ENCODE peak calls at places on chromosomes 1 and 21, in six cellular contexts. One of them, this sample, is unnamed.

GRCh38 chr1:205258313-205259176 is 30.8 kb downstream of the TMCC2 start:
- DNase-seq in EL: peak
- DNase-seq in Caco-2: no peak
- DNase-seq in T47D: no peak
- DNase-seq in adipocyte: peak
- DNase-seq in stimulated activated naive CD8-positive, alpha-beta T cell treated with anti-CD3 and anti-CD28 coated beads, Interleukin-15, Interleukin-2, amounts not matched to agents 100 U/mL and 50 U/mL, for 24 hours: no peak
- DNase-seq in this sample: no peak

GRCh38 chr1:182301467-182302198 is 90.0 kb downstream of the GLUL start:
- DNase-seq in EL: no peak
- DNase-seq in Caco-2: peak
- DNase-seq in T47D: no peak
- DNase-seq in adipocyte: peak
- DNase-seq in stimulated activated naive CD8-positive, alpha-beta T cell treated with anti-CD3 and anti-CD28 coated beads, Interleukin-15, Interleukin-2, amounts not matched to agents 100 U/mL and 50 U/mL, for 24 hours: peak
- DNase-seq in this sample: no peak

GRCh38 chr21:27582946-27583270 is 616.0 kb upstream of the ADAMTS5 start:
- DNase-seq in EL: no peak
- DNase-seq in Caco-2: no peak
- DNase-seq in T47D: no peak
- DNase-seq in adipocyte: no peak
- DNase-seq in stimulated activated naive CD8-positive, alpha-beta T cell treated with anti-CD3 and anti-CD28 coated beads, Interleukin-15, Interleukin-2, amounts not matched to agents 100 U/mL and 50 U/mL, for 24 hours: no peak
- DNase-seq in this sample: no peak

GRCh38 chr1:116508984-116509980 is 61.5 kb downstream of the CD58 start:
- DNase-seq in EL: peak
- DNase-seq in Caco-2: no peak
- DNase-seq in T47D: no peak
- DNase-seq in adipocyte: peak
- DNase-seq in stimulated activated naive CD8-positive, alpha-beta T cell treated with anti-CD3 and anti-CD28 coated beads, Interleukin-15, Interleukin-2, amounts not matched to agents 100 U/mL and 50 U/mL, for 24 hours: peak
- DNase-seq in this sample: peak

GRCh38 chr21:44837537-44837936 is 19.7 kb upstream of the SUMO3 start:
- DNase-seq in EL: no peak
- DNase-seq in Caco-2: no peak
- DNase-seq in T47D: no peak
- DNase-seq in adipocyte: no peak
- DNase-seq in stimulated activated naive CD8-positive, alpha-beta T cell treated with anti-CD3 and anti-CD28 coated beads, Interleukin-15, Interleukin-2, amounts not matched to agents 100 U/mL and 50 U/mL, for 24 hours: no peak
- DNase-seq in this sample: no peak

GRCh38 chr21:29697555-29698193 is 242.1 kb downstream of the GRIK1 start:
- DNase-seq in EL: no peak
- DNase-seq in Caco-2: no peak
- DNase-seq in T47D: no peak
- DNase-seq in adipocyte: no peak
- DNase-seq in stimulated activated naive CD8-positive, alpha-beta T cell treated with anti-CD3 and anti-CD28 coated beads, Interleukin-15, Interleukin-2, amounts not matched to agents 100 U/mL and 50 U/mL, for 24 hours: no peak
- DNase-seq in this sample: no peak

GRCh38 chr1:81834921-81835698 is 34.4 kb downstream of the ADGRL2 start:
- DNase-seq in EL: peak
- DNase-seq in Caco-2: no peak
- DNase-seq in T47D: no peak
- DNase-seq in adipocyte: peak
- DNase-seq in stimulated activated naive CD8-positive, alpha-beta T cell treated with anti-CD3 and anti-CD28 coated beads, Interleukin-15, Interleukin-2, amounts not matched to agents 100 U/mL and 50 U/mL, for 24 hours: no peak
- DNase-seq in this sample: no peak

GRCh38 chr21:23401278-23401677 is 2206.0 kb downstream of the MRPL39 start:
- DNase-seq in EL: no peak
- DNase-seq in Caco-2: no peak
- DNase-seq in T47D: peak
- DNase-seq in adipocyte: no peak
- DNase-seq in stimulated activated naive CD8-positive, alpha-beta T cell treated with anti-CD3 and anti-CD28 coated beads, Interleukin-15, Interleukin-2, amounts not matched to agents 100 U/mL and 50 U/mL, for 24 hours: no peak
- DNase-seq in this sample: peak

GRCh38 chr1:208219098-208219658 is 25.0 kb downstream of the PLXNA2 start:
- DNase-seq in EL: no peak
- DNase-seq in Caco-2: no peak
- DNase-seq in T47D: no peak
- DNase-seq in adipocyte: no peak
- DNase-seq in stimulated activated naive CD8-positive, alpha-beta T cell treated with anti-CD3 and anti-CD28 coated beads, Interleukin-15, Interleukin-2, amounts not matched to agents 100 U/mL and 50 U/mL, for 24 hours: no peak
- DNase-seq in this sample: no peak

GRCh38 chr21:38267136-38267535 is 10.3 kb downstream of the KCNJ15 start:
- DNase-seq in EL: peak
- DNase-seq in Caco-2: no peak
- DNase-seq in T47D: no peak
- DNase-seq in adipocyte: no peak
- DNase-seq in stimulated activated naive CD8-positive, alpha-beta T cell treated with anti-CD3 and anti-CD28 coated beads, Interleukin-15, Interleukin-2, amounts not matched to agents 100 U/mL and 50 U/mL, for 24 hours: no peak
- DNase-seq in this sample: no peak

GRCh38 chr21:44421901-44422840 is 33.1 kb upstream of the LRRC3 start:
- DNase-seq in EL: no peak
- DNase-seq in Caco-2: peak
- DNase-seq in T47D: no peak
- DNase-seq in adipocyte: no peak
- DNase-seq in stimulated activated naive CD8-positive, alpha-beta T cell treated with anti-CD3 and anti-CD28 coated beads, Interleukin-15, Interleukin-2, amounts not matched to agents 100 U/mL and 50 U/mL, for 24 hours: peak
- DNase-seq in this sample: no peak

GRCh38 chr1:41558761-41559171 is 74.3 kb upstream of the EDN2 start:
- DNase-seq in EL: no peak
- DNase-seq in Caco-2: no peak
- DNase-seq in T47D: no peak
- DNase-seq in adipocyte: no peak
- DNase-seq in stimulated activated naive CD8-positive, alpha-beta T cell treated with anti-CD3 and anti-CD28 coated beads, Interleukin-15, Interleukin-2, amounts not matched to agents 100 U/mL and 50 U/mL, for 24 hours: no peak
- DNase-seq in this sample: no peak

GRCh38 chr1:17167783-17168479 is 37.0 kb upstream of the PADI1 start:
- DNase-seq in EL: peak
- DNase-seq in Caco-2: no peak
- DNase-seq in T47D: no peak
- DNase-seq in adipocyte: peak
- DNase-seq in stimulated activated naive CD8-positive, alpha-beta T cell treated with anti-CD3 and anti-CD28 coated beads, Interleukin-15, Interleukin-2, amounts not matched to agents 100 U/mL and 50 U/mL, for 24 hours: no peak
- DNase-seq in this sample: peak

GRCh38 chr1:160032165-160032827 is 506 bp upstream of the PIGM start:
- DNase-seq in EL: peak
- DNase-seq in Caco-2: no peak
- DNase-seq in T47D: peak
- DNase-seq in adipocyte: peak
- DNase-seq in stimulated activated naive CD8-positive, alpha-beta T cell treated with anti-CD3 and anti-CD28 coated beads, Interleukin-15, Interleukin-2, amounts not matched to agents 100 U/mL and 50 U/mL, for 24 hours: peak
- DNase-seq in this sample: peak

GRCh38 chr21:42263591-42264131 is 44.7 kb downstream of the ABCG1 start:
- DNase-seq in EL: no peak
- DNase-seq in Caco-2: no peak
- DNase-seq in T47D: no peak
- DNase-seq in adipocyte: no peak
- DNase-seq in stimulated activated naive CD8-positive, alpha-beta T cell treated with anti-CD3 and anti-CD28 coated beads, Interleukin-15, Interleukin-2, amounts not matched to agents 100 U/mL and 50 U/mL, for 24 hours: no peak
- DNase-seq in this sample: no peak

GRCh38 chr1:24216254-24216653 is 29.2 kb upstream of the IFNLR1 start:
- DNase-seq in EL: no peak
- DNase-seq in Caco-2: no peak
- DNase-seq in T47D: no peak
- DNase-seq in adipocyte: peak
- DNase-seq in stimulated activated naive CD8-positive, alpha-beta T cell treated with anti-CD3 and anti-CD28 coated beads, Interleukin-15, Interleukin-2, amounts not matched to agents 100 U/mL and 50 U/mL, for 24 hours: no peak
- DNase-seq in this sample: no peak

This sample was measured in A549.